ENCODE peak calls at places on chromosomes 12 and 14, in seven cellular contexts. V is tibial nerve; I is WTC11; K is Panc1; Y is CD4-positive, alpha-beta T cell; O is AG04450; W is GM06990. S is an unnamed sample.

GRCh38 chr14:69153848-69154208 is 909 bp upstream of the DCAF5 start:
- DNase-seq in I (no peak), W (no peak), Y (no peak), K (no peak), O (no peak), V (no peak), S (peak)

GRCh38 chr12:57896139-57896436 is 45.3 kb upstream of the ATP23 start:
- DNase-seq in W (no peak), K (no peak), Y (no peak), V (no peak), I (no peak), O (no peak), S (no peak)

GRCh38 chr12:24668563-24668962 is 280.3 kb downstream of the BCAT1 start:
- DNase-seq in O (no peak), K (no peak), I (no peak), W (no peak), Y (no peak), V (no peak), S (no peak)

GRCh38 chr12:87812030-87812429 is 217.2 kb downstream of the C12orf50 start:
- DNase-seq in V (no peak), I (no peak), O (no peak), W (no peak), Y (no peak), K (no peak), S (no peak)

GRCh38 chr14:106549064-106549463 is 1022.7 kb downstream of the TMEM121 start:
- DNase-seq in Y (no peak), W (no peak), V (no peak), O (no peak), K (no peak), I (no peak), S (no peak)

GRCh38 chr12:123532021-123532420 is 1.5 kb downstream of the RILPL1 start:
- DNase-seq in Y (no peak), V (no peak), W (peak), I (no peak), K (no peak), O (no peak), S (no peak)

GRCh38 chr14:69901113-69901951 is 22.1 kb downstream of the SMOC1 start:
- DNase-seq in I (no peak), K (no peak), W (no peak), O (no peak), Y (no peak), V (no peak), S (no peak)

GRCh38 chr14:90905531-90905930 is 89.3 kb upstream of the TTC7B start:
- DNase-seq in V (no peak), I (no peak), Y (no peak), O (no peak), W (peak), K (no peak), S (no peak)

GRCh38 chr12:93851245-93851665 is 174.1 kb downstream of the CRADD start:
- DNase-seq in V (no peak), Y (no peak), O (no peak), K (no peak), I (no peak), W (peak), S (no peak)

GRCh38 chr12:116906285-116906684 is 4.5 kb upstream of the FBXW8 start:
- DNase-seq in K (no peak), W (no peak), I (no peak), O (no peak), Y (no peak), V (no peak), S (no peak)

GRCh38 chr12:89072303-89073026 is 279.8 kb downstream of the DUSP6 start:
- DNase-seq in Y (no peak), I (no peak), K (no peak), V (no peak), W (no peak), O (no peak), S (no peak)

GRCh38 chr12:121814429-121815119 is 10.8 kb downstream of the SETD1B start:
- DNase-seq in W (no peak), O (no peak), V (no peak), I (no peak), K (no peak), Y (no peak), S (no peak)

GRCh38 chr12:65294863-65295262 is 16.4 kb downstream of the MSRB3 start:
- DNase-seq in Y (no peak), K (no peak), O (no peak), V (no peak), I (no peak), W (no peak), S (no peak)

GRCh38 chr14:90443161-90444076 is 46.6 kb downstream of the CALM1 start:
- DNase-seq in Y (no peak), I (no peak), V (no peak), W (no peak), K (no peak), O (no peak), S (no peak)

GRCh38 chr14:77058785-77059184 is 30.3 kb upstream of the IRF2BPL start:
- DNase-seq in Y (no peak), W (no peak), V (no peak), O (no peak), K (no peak), I (no peak), S (no peak)

GRCh38 chr14:77061630-77062029 is 33.1 kb upstream of the IRF2BPL start:
- DNase-seq in W (no peak), I (no peak), V (no peak), Y (no peak), K (no peak), O (no peak), S (no peak)

GRCh38 chr14:77058082-77058481 is 29.6 kb upstream of the IRF2BPL start:
- DNase-seq in K (no peak), I (no peak), O (no peak), Y (no peak), V (no peak), W (no peak), S (no peak)

GRCh38 chr14:77062261-77062660 is 33.8 kb upstream of the IRF2BPL start:
- DNase-seq in I (no peak), V (no peak), K (no peak), Y (no peak), W (no peak), O (no peak), S (no peak)

DNA sequence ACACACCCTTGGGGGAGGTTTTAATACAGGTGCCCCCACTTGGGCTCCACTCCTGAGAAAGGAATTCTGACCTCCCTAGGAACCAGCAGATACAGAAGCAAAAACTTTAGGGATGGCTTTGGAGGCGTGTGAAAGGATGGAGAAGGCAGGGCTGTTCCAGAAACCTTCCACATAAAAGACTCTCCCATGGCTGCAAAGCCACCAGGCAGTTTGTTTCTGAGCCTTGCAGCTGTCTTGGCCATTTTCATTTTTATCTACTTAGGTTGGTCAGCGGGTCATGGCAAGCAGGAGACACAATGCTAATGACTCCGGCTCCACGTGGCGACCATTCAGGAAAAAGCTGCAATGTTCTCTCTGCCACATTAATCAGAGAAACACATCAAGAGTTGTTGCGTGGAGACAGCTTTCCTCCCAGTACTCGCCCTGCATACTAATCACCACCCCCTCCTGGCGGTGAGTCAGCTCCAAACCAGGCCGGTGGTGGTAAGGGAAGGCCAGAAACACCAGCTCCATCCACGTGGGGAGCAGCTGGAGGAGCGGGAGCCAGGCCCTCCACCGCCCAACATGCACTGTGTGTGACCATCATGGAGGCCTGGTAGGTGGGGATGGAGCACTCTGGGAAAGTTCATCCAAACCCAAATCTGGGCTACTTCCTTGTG is 30.9 kb upstream of the IRF2BPL start:
- DNase-seq in V (no peak), I (peak), O (no peak), Y (no peak), K (no peak), W (no peak), S (peak)
- TF ChIP-seq CTCF in V (no peak), I (no peak), O (peak), Y (no peak), K (no peak), W (peak), S (no peak)

GRCh38 chr12:112855375-112855774 is 51.4 kb upstream of the OAS1 start:
- DNase-seq in K (no peak), Y (no peak), V (no peak), W (no peak), I (peak), O (no peak), S (no peak)
- TF ChIP-seq CTCF in K (peak), Y (no peak), V (no peak), W (peak), I (no peak), O (no peak), S (no peak)

DNA sequence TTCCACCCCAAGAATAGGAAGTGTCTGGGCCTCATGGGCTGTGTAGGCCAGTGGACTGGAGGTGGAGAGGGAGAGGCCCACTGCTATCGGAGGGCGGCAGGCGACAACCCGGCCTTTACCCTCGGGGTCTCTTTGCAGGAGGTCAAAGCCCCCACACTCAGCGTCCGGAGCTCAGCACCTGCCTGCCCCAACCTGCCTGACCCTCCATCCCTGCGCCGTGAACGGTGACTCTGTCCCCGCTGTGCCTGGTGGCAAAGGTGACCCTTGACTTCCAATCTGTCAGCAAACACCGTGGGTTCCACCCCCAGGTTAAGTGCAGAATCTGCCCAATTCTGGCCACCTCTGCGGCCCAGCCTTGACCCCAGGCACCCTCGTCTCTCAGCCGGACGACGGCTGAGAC is 15.7 kb upstream of the GALNT9 start:
- DNase-seq in K (no peak), W (no peak), O (no peak), Y (no peak), I (no peak), V (no peak), S (no peak)
- TF ChIP-seq CTCF in K (no peak), W (no peak), O (no peak), Y (no peak), I (no peak), V (no peak), S (no peak)

DNA sequence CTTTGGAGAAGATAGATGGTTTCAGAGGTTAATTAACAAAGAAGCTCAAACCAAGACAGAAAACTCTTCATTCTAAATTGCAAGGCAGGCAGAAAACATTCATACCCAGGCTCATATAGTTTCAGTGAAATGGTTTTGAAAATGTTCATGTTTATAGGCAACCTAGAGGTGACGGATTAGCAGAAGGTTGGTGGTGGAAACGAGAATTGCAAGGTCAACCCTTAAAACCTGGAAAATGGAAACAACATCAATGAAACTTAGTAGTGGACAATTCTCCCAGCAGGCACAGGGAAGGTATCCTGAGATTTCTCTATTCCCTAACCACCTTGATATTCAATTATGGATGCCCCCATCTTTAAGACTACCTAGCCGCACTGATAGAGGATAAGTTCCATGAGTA is 965 bp downstream of the CD163 start:
- DNase-seq in Y (no peak), O (no peak), K (no peak), W (no peak), V (no peak), I (no peak), S (no peak)
- TF ChIP-seq CTCF in Y (no peak), O (no peak), K (no peak), W (no peak), V (no peak), I (no peak), S (peak)